ENCODE peak calls at places on chromosomes 3 and 15, in seven cellular contexts. One of them, this sample, is unnamed.

GRCh38 chr15:68843425-68844311 is 23.0 kb upstream of the ANP32A start:
- DNase-seq in lower leg skin: no peak
- DNase-seq in psoas muscle: no peak
- DNase-seq in retinal pigment epithelial cell: no peak
- DNase-seq in esophagus squamous epithelium: no peak
- DNase-seq in AG04449: no peak
- DNase-seq in testis: peak
- DNase-seq in this sample: peak

GRCh38 chr3:173008978-173009377 is 132.1 kb downstream of the SPATA16 start:
- DNase-seq in esophagus squamous epithelium: no peak
- DNase-seq in testis: no peak
- DNase-seq in retinal pigment epithelial cell: no peak
- DNase-seq in AG04449: no peak
- DNase-seq in lower leg skin: no peak
- DNase-seq in psoas muscle: no peak
- DNase-seq in this sample: no peak

GRCh38 chr3:147943265-147943945 is 534.2 kb downstream of the ZIC1 start:
- DNase-seq in testis: no peak
- DNase-seq in psoas muscle: no peak
- DNase-seq in AG04449: peak
- DNase-seq in lower leg skin: no peak
- DNase-seq in retinal pigment epithelial cell: peak
- DNase-seq in esophagus squamous epithelium: no peak
- DNase-seq in this sample: no peak

GRCh38 chr3:1752205-1752604 is 346.5 kb upstream of the CNTN4 start:
- DNase-seq in testis: no peak
- DNase-seq in esophagus squamous epithelium: no peak
- DNase-seq in psoas muscle: no peak
- DNase-seq in lower leg skin: no peak
- DNase-seq in AG04449: no peak
- DNase-seq in retinal pigment epithelial cell: no peak
- DNase-seq in this sample: no peak

GRCh38 chr3:5188419-5189405 is 1.2 kb downstream of the EDEM1 start:
- DNase-seq in AG04449: no peak
- DNase-seq in retinal pigment epithelial cell: no peak
- DNase-seq in testis: peak
- DNase-seq in esophagus squamous epithelium: no peak
- DNase-seq in lower leg skin: no peak
- DNase-seq in psoas muscle: no peak
- DNase-seq in this sample: peak

GRCh38 chr15:94177112-94177511 is 54.2 kb upstream of the MCTP2 start:
- DNase-seq in esophagus squamous epithelium: no peak
- DNase-seq in AG04449: no peak
- DNase-seq in testis: no peak
- DNase-seq in retinal pigment epithelial cell: no peak
- DNase-seq in lower leg skin: no peak
- DNase-seq in psoas muscle: no peak
- DNase-seq in this sample: no peak

GRCh38 chr3:17412950-17413530 is 329.4 kb downstream of the TBC1D5 start:
- DNase-seq in retinal pigment epithelial cell: peak
- DNase-seq in lower leg skin: no peak
- DNase-seq in testis: no peak
- DNase-seq in psoas muscle: no peak
- DNase-seq in esophagus squamous epithelium: no peak
- DNase-seq in AG04449: no peak
- DNase-seq in this sample: peak

GRCh38 chr3:133854264-133854663 is 41.4 kb downstream of the RAB6B start:
- DNase-seq in lower leg skin: no peak
- DNase-seq in retinal pigment epithelial cell: no peak
- DNase-seq in AG04449: no peak
- DNase-seq in testis: no peak
- DNase-seq in esophagus squamous epithelium: no peak
- DNase-seq in psoas muscle: no peak
- DNase-seq in this sample: no peak

GRCh38 chr15:31227954-31228542 is 98.6 kb upstream of the KLF13 start:
- DNase-seq in retinal pigment epithelial cell: no peak
- DNase-seq in psoas muscle: no peak
- DNase-seq in lower leg skin: no peak
- DNase-seq in esophagus squamous epithelium: no peak
- DNase-seq in testis: no peak
- DNase-seq in AG04449: no peak
- DNase-seq in this sample: no peak

GRCh38 chr3:187737401-187738088 is 7.7 kb downstream of the BCL6 start:
- DNase-seq in lower leg skin: no peak
- DNase-seq in esophagus squamous epithelium: no peak
- DNase-seq in AG04449: no peak
- DNase-seq in retinal pigment epithelial cell: no peak
- DNase-seq in psoas muscle: peak
- DNase-seq in testis: peak
- DNase-seq in this sample: peak

GRCh38 chr3:43512749-43513404 is 108.9 kb downstream of the ANO10 start:
- DNase-seq in psoas muscle: no peak
- DNase-seq in testis: no peak
- DNase-seq in AG04449: no peak
- DNase-seq in esophagus squamous epithelium: no peak
- DNase-seq in retinal pigment epithelial cell: no peak
- DNase-seq in lower leg skin: no peak
- DNase-seq in this sample: no peak

GRCh38 chr3:141052570-141053069 is 1.5 kb downstream of the SPSB4 start:
- DNase-seq in AG04449: no peak
- DNase-seq in testis: no peak
- DNase-seq in retinal pigment epithelial cell: no peak
- DNase-seq in lower leg skin: no peak
- DNase-seq in psoas muscle: peak
- DNase-seq in esophagus squamous epithelium: no peak
- DNase-seq in this sample: peak

GRCh38 chr3:37740471-37740870 is 121.2 kb upstream of the CTDSPL start:
- DNase-seq in AG04449: no peak
- DNase-seq in testis: no peak
- DNase-seq in retinal pigment epithelial cell: no peak
- DNase-seq in lower leg skin: no peak
- DNase-seq in esophagus squamous epithelium: no peak
- DNase-seq in psoas muscle: no peak
- DNase-seq in this sample: no peak

GRCh38 chr3:179604336-179605078 is at the start of the genes MRPL47 and NDUFB5:
- DNase-seq in testis: peak
- DNase-seq in AG04449: peak
- DNase-seq in lower leg skin: peak
- DNase-seq in esophagus squamous epithelium: peak
- DNase-seq in psoas muscle: peak
- DNase-seq in retinal pigment epithelial cell: peak
- DNase-seq in this sample: peak

GRCh38 chr15:58513008-58513407 is 81.2 kb downstream of the LIPC start:
- DNase-seq in AG04449: no peak
- DNase-seq in psoas muscle: no peak
- DNase-seq in testis: no peak
- DNase-seq in retinal pigment epithelial cell: no peak
- DNase-seq in esophagus squamous epithelium: no peak
- DNase-seq in lower leg skin: no peak
- DNase-seq in this sample: peak

GRCh38 chr3:38960953-38961622 is 90.7 kb downstream of the SCN11A start:
- DNase-seq in retinal pigment epithelial cell: no peak
- DNase-seq in testis: peak
- DNase-seq in psoas muscle: no peak
- DNase-seq in AG04449: no peak
- DNase-seq in esophagus squamous epithelium: no peak
- DNase-seq in lower leg skin: peak
- DNase-seq in this sample: peak
- TF ChIP-seq CTCF in retinal pigment epithelial cell: peak
- TF ChIP-seq CTCF in testis: peak
- TF ChIP-seq CTCF in psoas muscle: peak
- TF ChIP-seq CTCF in AG04449: peak
- TF ChIP-seq CTCF in esophagus squamous epithelium: peak
- TF ChIP-seq CTCF in lower leg skin: no peak
- TF ChIP-seq CTCF in this sample: peak

DNA sequence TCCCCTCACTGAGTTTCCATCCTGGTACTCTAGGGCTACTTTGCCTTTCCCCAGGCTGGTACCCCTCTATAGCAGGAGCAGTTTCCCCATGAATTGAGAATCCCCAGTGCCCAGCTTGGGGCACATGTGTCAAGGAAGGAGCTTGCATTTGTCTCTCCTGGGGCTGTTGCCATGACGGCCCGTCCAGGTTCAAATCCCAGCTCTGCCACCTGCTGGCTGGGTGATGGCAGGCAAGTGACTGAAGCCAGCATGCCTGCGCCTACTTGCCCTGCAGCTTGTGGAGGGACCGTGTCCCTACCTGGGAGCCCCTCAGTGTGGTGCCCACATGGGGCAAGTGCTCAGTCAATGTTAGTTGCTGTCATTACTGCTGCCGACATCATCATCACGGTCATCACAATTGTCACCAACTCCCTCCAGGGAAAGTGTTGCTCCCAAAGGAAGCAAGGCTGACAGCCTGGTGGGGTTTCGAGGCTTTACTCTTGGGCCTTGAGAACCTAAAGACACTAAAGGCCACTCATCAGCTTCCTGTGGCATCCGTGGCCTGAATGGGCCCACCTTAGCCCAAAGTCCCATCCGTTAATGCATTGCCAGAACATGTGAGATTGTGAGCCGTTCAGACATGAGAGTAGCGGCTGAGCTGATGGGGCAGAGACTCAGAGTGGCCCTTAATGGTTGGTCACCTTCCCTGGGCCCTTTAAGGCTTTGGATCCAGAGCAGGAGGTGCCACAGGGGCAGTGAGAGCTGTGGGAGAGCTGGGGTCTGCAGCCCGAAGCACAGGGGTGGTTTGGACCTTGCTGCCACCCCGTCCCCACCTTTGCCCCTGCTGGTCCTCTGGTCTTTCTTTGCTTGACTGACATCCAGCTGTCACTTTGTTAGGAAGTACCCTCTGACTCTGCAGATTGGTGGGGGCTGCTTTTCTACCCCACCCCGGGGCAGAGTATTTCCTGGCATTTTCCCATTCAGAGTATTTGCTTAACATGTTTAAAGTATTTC is 144.4 kb downstream of the DNAJB8 start:
- DNase-seq in retinal pigment epithelial cell: no peak
- DNase-seq in psoas muscle: peak
- DNase-seq in AG04449: no peak
- DNase-seq in esophagus squamous epithelium: no peak
- DNase-seq in lower leg skin: no peak
- DNase-seq in testis: peak
- DNase-seq in this sample: peak
- TF ChIP-seq CTCF in retinal pigment epithelial cell: peak
- TF ChIP-seq CTCF in psoas muscle: peak
- TF ChIP-seq CTCF in AG04449: peak
- TF ChIP-seq CTCF in esophagus squamous epithelium: peak
- TF ChIP-seq CTCF in lower leg skin: no peak
- TF ChIP-seq CTCF in testis: peak
- TF ChIP-seq CTCF in this sample: peak

GRCh38 chr3:169813757-169814517 is 1.2 kb upstream of the LRRC34 start:
- DNase-seq in lower leg skin: no peak
- DNase-seq in AG04449: no peak
- DNase-seq in psoas muscle: no peak
- DNase-seq in retinal pigment epithelial cell: no peak
- DNase-seq in testis: no peak
- DNase-seq in esophagus squamous epithelium: no peak
- DNase-seq in this sample: peak
- TF ChIP-seq CTCF in lower leg skin: no peak
- TF ChIP-seq CTCF in AG04449: peak
- TF ChIP-seq CTCF in psoas muscle: no peak
- TF ChIP-seq CTCF in retinal pigment epithelial cell: peak
- TF ChIP-seq CTCF in testis: no peak
- TF ChIP-seq CTCF in esophagus squamous epithelium: peak
- TF ChIP-seq CTCF in this sample: peak

GRCh38 chr15:75620776-75621536 is 4.6 kb downstream of the SNUPN start:
- DNase-seq in psoas muscle: peak
- DNase-seq in AG04449: peak
- DNase-seq in esophagus squamous epithelium: peak
- DNase-seq in testis: peak
- DNase-seq in lower leg skin: peak
- DNase-seq in retinal pigment epithelial cell: no peak
- DNase-seq in this sample: no peak
- TF ChIP-seq CTCF in psoas muscle: no peak
- TF ChIP-seq CTCF in AG04449: peak
- TF ChIP-seq CTCF in esophagus squamous epithelium: peak
- TF ChIP-seq CTCF in testis: no peak
- TF ChIP-seq CTCF in lower leg skin: no peak
- TF ChIP-seq CTCF in retinal pigment epithelial cell: no peak
- TF ChIP-seq CTCF in this sample: no peak

DNA sequence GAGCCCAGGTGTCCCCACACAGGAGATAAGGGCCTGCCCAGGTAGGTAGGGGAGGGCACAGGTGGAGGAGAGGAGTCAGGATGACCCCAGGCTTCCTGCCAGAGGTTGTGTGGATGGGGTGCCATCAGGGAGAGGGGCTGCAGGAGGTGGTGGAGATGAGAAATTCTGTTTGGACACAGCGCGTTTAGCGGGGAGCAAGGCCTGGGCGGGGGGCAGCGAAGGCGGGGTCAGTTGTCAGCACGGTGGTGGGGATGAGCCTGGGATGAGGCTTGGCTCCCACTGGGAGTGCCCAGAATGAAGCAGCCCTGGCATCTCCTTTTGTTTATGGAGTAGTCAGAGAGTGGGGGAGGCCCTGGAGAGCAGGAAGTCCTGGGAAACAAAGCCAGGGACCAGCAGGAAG is 14.6 kb downstream of the RNF123 start:
- DNase-seq in testis: no peak
- DNase-seq in esophagus squamous epithelium: no peak
- DNase-seq in lower leg skin: no peak
- DNase-seq in retinal pigment epithelial cell: no peak
- DNase-seq in AG04449: no peak
- DNase-seq in psoas muscle: no peak
- DNase-seq in this sample: no peak
- TF ChIP-seq CTCF in testis: no peak
- TF ChIP-seq CTCF in esophagus squamous epithelium: no peak
- TF ChIP-seq CTCF in lower leg skin: no peak
- TF ChIP-seq CTCF in retinal pigment epithelial cell: no peak
- TF ChIP-seq CTCF in AG04449: no peak
- TF ChIP-seq CTCF in psoas muscle: no peak
- TF ChIP-seq CTCF in this sample: no peak